ENCODE peak calls at places on chromosome X, in six cellular contexts. F, D, G, Q, R and V are unnamed samples.

GRCh38 chrX:75038925-75039324 is 113.7 kb upstream of the NEXMIF start:
- DNase-seq in F (peak), D (no peak), G (peak), Q (no peak), R (peak), V (no peak)

GRCh38 chrX:134236690-134237362 is at the start of gene CCDC160:
- DNase-seq in F (no peak), D (no peak), G (no peak), Q (peak), R (peak), V (no peak)

GRCh38 chrX:27966492-27966891 is 14.8 kb downstream of the DCAF8L1 start:
- DNase-seq in F (no peak), D (no peak), G (no peak), Q (no peak), R (no peak), V (no peak)

GRCh38 chrX:17372052-17372451 is 2.9 kb upstream of the NHS start:
- DNase-seq in F (no peak), D (no peak), G (no peak), Q (no peak), R (no peak), V (no peak)

GRCh38 chrX:132676561-132677186 is 187.8 kb upstream of the MBNL3 start:
- DNase-seq in F (no peak), D (no peak), G (no peak), Q (no peak), R (no peak), V (no peak)

GRCh38 chrX:87571965-87572364 is 54.4 kb downstream of the KLHL4 start:
- DNase-seq in F (no peak), D (no peak), G (no peak), Q (peak), R (no peak), V (no peak)

GRCh38 chrX:155334486-155335316 is at the start of gene CLIC2:
- DNase-seq in F (peak), D (no peak), G (peak), Q (peak), R (peak), V (peak)

GRCh38 chrX:30657542-30658238 is 4.5 kb downstream of the GK start:
- DNase-seq in F (peak), D (no peak), G (no peak), Q (no peak), R (peak), V (no peak)

GRCh38 chrX:46465203-46465602 is 80.0 kb downstream of the ZNF674 start:
- DNase-seq in F (no peak), D (no peak), G (no peak), Q (no peak), R (no peak), V (no peak)

GRCh38 chrX:1754077-1754476 is 139.2 kb downstream of the ASMT start:
- DNase-seq in F (no peak), D (no peak), G (peak), Q (no peak), R (peak), V (peak)

GRCh38 chrX:585115-585808 is 45.3 kb upstream of the SHOX start:
- DNase-seq in F (no peak), D (no peak), G (no peak), Q (no peak), R (no peak), V (no peak)

GRCh38 chrX:43279341-43279808 is 376.7 kb upstream of the MAOA start:
- DNase-seq in F (no peak), D (no peak), G (no peak), Q (no peak), R (no peak), V (no peak)

GRCh38 chrX:148501121-148502066 is 977 bp downstream of the AFF2 start:
- DNase-seq in F (no peak), D (no peak), G (no peak), Q (no peak), R (no peak), V (no peak)

GRCh38 chrX:153665726-153666306 is 7.8 kb downstream of the PNCK start:
- DNase-seq in F (no peak), D (no peak), G (no peak), Q (no peak), R (no peak), V (no peak)

GRCh38 chrX:2935364-2935748 is 6.2 kb upstream of the ARSD start:
- DNase-seq in F (no peak), D (no peak), G (no peak), Q (no peak), R (no peak), V (no peak)

GRCh38 chrX:77675986-77676385 is 110.0 kb downstream of the ATRX start:
- DNase-seq in F (no peak), D (no peak), G (no peak), Q (no peak), R (no peak), V (no peak)

GRCh38 chrX:18149454-18149853 is 71.2 kb downstream of the BEND2 start:
- DNase-seq in F (no peak), D (no peak), G (no peak), Q (no peak), R (no peak), V (no peak)

GRCh38 chrX:147917700-147918694 is 6.3 kb downstream of the FMR1 start:
- DNase-seq in F (peak), D (no peak), G (no peak), Q (no peak), R (peak), V (no peak)

GRCh38 chrX:153304988-153305736 is 16.4 kb downstream of the PNMA6F start:
- DNase-seq in F (no peak), D (no peak), G (no peak), Q (no peak), R (no peak), V (no peak)

GRCh38 chrX:154444001-154444754 is at the start of gene FAM50A:
- DNase-seq in F (peak), D (peak), G (no peak), Q (peak), R (peak), V (no peak)

GRCh38 chrX:12894074-12894691 is 12.2 kb upstream of the TLR8 start:
- DNase-seq in F (peak), D (peak), G (no peak), Q (no peak), R (peak), V (no peak)